ENCODE peak calls at places on chromosomes 6 and 20, in four cellular contexts. O is CD8-positive, alpha-beta T cell; N is breast epithelium; F is A549. S is an unnamed sample.

GRCh38 chr6:41560440-41561192 is 14.4 kb downstream of the FOXP4 start:
- DNase-seq in O (peak), N (no peak), F (no peak), S (peak)

GRCh38 chr6:15400572-15401004 is 154.7 kb downstream of the JARID2 start:
- DNase-seq in O (no peak), N (no peak), F (peak), S (no peak)

GRCh38 chr6:73585566-73586415 is 65.0 kb upstream of the EEF1A1 start:
- DNase-seq in O (peak), N (no peak), F (peak), S (no peak)

GRCh38 chr6:153167907-153168306 is 36.8 kb upstream of the RGS17 start:
- DNase-seq in O (no peak), N (no peak), F (peak), S (no peak)

GRCh38 chr6:156582509-156582992 is 194.6 kb upstream of the ARID1B start:
- DNase-seq in O (no peak), N (no peak), F (no peak), S (no peak)

GRCh38 chr6:126447367-126447766 is 107.5 kb downstream of the CENPW start:
- DNase-seq in O (no peak), N (no peak), F (no peak), S (no peak)

GRCh38 chr6:42100029-42100901 is 42.2 kb downstream of the C6orf132 start:
- DNase-seq in O (no peak), N (no peak), F (no peak), S (no peak)

GRCh38 chr20:19176483-19176882 is 36.0 kb upstream of the SLC24A3 start:
- DNase-seq in O (no peak), N (no peak), F (no peak), S (no peak)

GRCh38 chr20:11740975-11741374 is 176.7 kb upstream of the BTBD3 start:
- DNase-seq in O (no peak), N (no peak), F (no peak), S (no peak)

GRCh38 chr6:81909981-81910910 is 157.8 kb upstream of the TENT5A start:
- DNase-seq in O (no peak), N (no peak), F (no peak), S (no peak)

GRCh38 chr6:56223995-56224394 is 23.4 kb downstream of the COL21A1 start:
- DNase-seq in O (no peak), N (no peak), F (peak), S (no peak)

GRCh38 chr20:23257848-23258746 is 92.5 kb upstream of the NXT1 start:
- DNase-seq in O (no peak), N (no peak), F (no peak), S (no peak)

GRCh38 chr20:64009811-64010387 is 26.1 kb upstream of the C20orf204 start:
- DNase-seq in O (no peak), N (no peak), F (no peak), S (no peak)

GRCh38 chr20:34604980-34605788 is 46.7 kb downstream of the MAP1LC3A start:
- DNase-seq in O (no peak), N (no peak), F (no peak), S (no peak)

GRCh38 chr6:133948472-133948871 is 4.6 kb upstream of the TBPL1 start:
- DNase-seq in O (no peak), N (no peak), F (no peak), S (no peak)

GRCh38 chr20:3452690-3453089 is 18.1 kb upstream of the ATRN start:
- DNase-seq in O (no peak), N (no peak), F (no peak), S (no peak)

GRCh38 chr6:16623029-16623653 is 138.1 kb downstream of the ATXN1 start:
- DNase-seq in O (no peak), N (no peak), F (no peak), S (no peak)

GRCh38 chr6:166370489-166370888 is 12.3 kb downstream of the MPC1 start:
- DNase-seq in O (no peak), N (no peak), F (no peak), S (no peak)

GRCh38 chr6:30861257-30862048 is 22.9 kb upstream of the DDR1 start:
- DNase-seq in O (no peak), N (no peak), F (no peak), S (no peak)

GRCh38 chr20:63138855-63139341 is 77.0 kb downstream of the YTHDF1 start:
- DNase-seq in O (no peak), N (no peak), F (no peak), S (no peak)

GRCh38 chr6:107585815-107586435 is 96.0 kb downstream of the SOBP start:
- DNase-seq in O (no peak), N (no peak), F (no peak), S (no peak)

GRCh38 chr6:74798302-74798701 is 407.6 kb downstream of the COL12A1 start:
- DNase-seq in O (no peak), N (no peak), F (no peak), S (no peak)

GRCh38 chr6:76481101-76481500 is 408.6 kb upstream of the IMPG1 start:
- DNase-seq in O (no peak), N (no peak), F (no peak), S (no peak)

GRCh38 chr6:100774681-100775080 is 106.4 kb downstream of the ASCC3 start:
- DNase-seq in O (no peak), N (no peak), F (no peak), S (no peak)

GRCh38 chr6:163711615-163712568 is 297.4 kb downstream of the QKI start:
- DNase-seq in O (no peak), N (no peak), F (peak), S (peak)

GRCh38 chr6:158329531-158329930 is 17.3 kb downstream of the TULP4 start:
- DNase-seq in O (no peak), N (no peak), F (no peak), S (no peak)

GRCh38 chr6:2768125-2768524 is 2.9 kb downstream of the WRNIP1 start:
- DNase-seq in O (no peak), N (no peak), F (no peak), S (no peak)

GRCh38 chr20:49394264-49394663 is 88.2 kb downstream of the KCNB1 start:
- DNase-seq in O (no peak), N (no peak), F (no peak), S (no peak)

GRCh38 chr6:32742374-32742773 is 1.2 kb downstream of the HLA-DQA2 start:
- DNase-seq in O (no peak), N (no peak), F (no peak), S (no peak)

GRCh38 chr20:32990426-32990825 is 13.8 kb downstream of the SUN5 start:
- DNase-seq in O (no peak), N (no peak), F (no peak), S (no peak)

GRCh38 chr6:29510202-29510601 is 22.4 kb upstream of the MAS1L start:
- DNase-seq in O (no peak), N (no peak), F (no peak), S (no peak)
- TF ChIP-seq CTCF in O (no peak), N (no peak), F (no peak), S (no peak)

GRCh38 chr6:62150048-62150663 is 135.9 kb downstream of the KHDRBS2 start:
- DNase-seq in O (no peak), N (no peak), F (peak), S (no peak)
- TF ChIP-seq CTCF in O (no peak), N (no peak), F (peak), S (no peak)

GRCh38 chr6:4009486-4009885 is 69.5 kb downstream of the FAM217A start:
- DNase-seq in O (no peak), N (no peak), F (no peak), S (no peak)

GRCh38 chr6:4010035-4010434 is 68.9 kb downstream of the FAM217A start:
- DNase-seq in O (no peak), N (no peak), F (no peak), S (no peak)

GRCh38 chr6:4010682-4011081 is 68.3 kb downstream of the FAM217A start:
- DNase-seq in O (no peak), N (no peak), F (no peak), S (no peak)

GRCh38 chr6:4004249-4004648 is 74.7 kb downstream of the FAM217A start:
- DNase-seq in O (no peak), N (no peak), F (no peak), S (no peak)

GRCh38 chr6:4008324-4009047 is 70.5 kb downstream of the FAM217A start:
- DNase-seq in O (no peak), N (no peak), F (peak), S (no peak)
- TF ChIP-seq CTCF in O (peak), N (no peak), F (peak), S (no peak)

GRCh38 chr20:60453847-60454246 is 495.6 kb downstream of the CDH26 start:
- DNase-seq in O (no peak), N (no peak), F (no peak), S (no peak)
- TF ChIP-seq CTCF in O (no peak), N (no peak), F (no peak), S (no peak)

GRCh38 chr6:90113389-90113788 is 183.3 kb downstream of the BACH2 start:
- DNase-seq in O (no peak), N (no peak), F (no peak), S (no peak)

GRCh38 chr6:90107721-90108364 is 188.8 kb downstream of the BACH2 start:
- DNase-seq in O (no peak), N (no peak), F (no peak), S (no peak)

GRCh38 chr6:90111387-90111786 is 185.3 kb downstream of the BACH2 start:
- DNase-seq in O (no peak), N (no peak), F (no peak), S (no peak)

GRCh38 chr6:90109141-90109540 is 187.5 kb downstream of the BACH2 start:
- DNase-seq in O (no peak), N (no peak), F (no peak), S (no peak)

DNA sequence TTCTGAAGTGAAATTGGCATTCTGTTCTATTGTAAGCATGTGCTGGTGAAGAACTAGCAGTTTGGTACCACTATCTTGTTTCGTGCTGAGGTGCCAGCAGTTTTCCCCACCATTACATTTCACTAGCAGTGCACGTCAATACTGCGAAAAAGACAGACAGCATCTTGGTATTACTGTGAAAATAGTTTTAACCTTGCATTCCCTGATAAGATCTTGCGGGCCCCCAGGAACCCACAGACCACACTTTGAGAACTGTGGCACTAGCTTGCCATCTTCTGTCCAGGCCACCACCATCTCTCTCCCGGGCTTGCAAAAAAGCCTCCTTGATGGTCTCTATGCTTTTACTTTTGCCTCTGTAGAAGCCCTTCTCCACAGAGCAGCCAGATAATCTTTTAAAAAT is 185.7 kb downstream of the BACH2 start:
- DNase-seq in O (peak), N (no peak), F (no peak), S (no peak)
- TF ChIP-seq CTCF in O (no peak), N (no peak), F (no peak), S (no peak)

GRCh38 chr6:11407403-11407802 is 130.1 kb upstream of the TMEM170B start:
- DNase-seq in O (no peak), N (no peak), F (no peak), S (no peak)
- TF ChIP-seq CTCF in O (no peak), N (no peak), F (no peak), S (no peak)

S was measured in activated B cell treated with CpG ODN at 0.5 μM for 24 hours.